ENCODE peak calls at places on chromosomes 7 and 10, in seven cellular contexts. X, T, D, P, J, Z and V are unnamed samples.

GRCh38 chr7:70647801-70648491 is 484.0 kb upstream of the GALNT17 start:
- DNase-seq in D (no peak), J (no peak), X (no peak), Z (no peak), P (no peak), T (no peak), V (no peak)

GRCh38 chr10:133465191-133465949 is 11.6 kb downstream of the SCART1 start:
- DNase-seq in J (no peak), T (no peak), Z (no peak), X (no peak), D (no peak), P (no peak), V (no peak)

GRCh38 chr10:48459270-48460147 is 145.4 kb downstream of the ARHGAP22 start:
- DNase-seq in T (no peak), Z (no peak), P (peak; percentile 71), X (no peak), D (peak; percentile 8), J (no peak), V (no peak)

GRCh38 chr10:132197271-132198067 is 10.7 kb downstream of the DPYSL4 start:
- DNase-seq in D (no peak), T (no peak), J (no peak), P (peak; percentile 58), X (no peak), Z (no peak), V (no peak)

GRCh38 chr7:4268040-4268965 is 413.8 kb upstream of the FOXK1 start:
- DNase-seq in X (no peak), Z (no peak), D (no peak), T (no peak), P (peak; percentile 33), J (no peak), V (no peak)

GRCh38 chr7:135111379-135111778 is 36.5 kb upstream of the TMEM140 start:
- DNase-seq in P (no peak), Z (peak; percentile 49), D (no peak), T (no peak), X (no peak), J (peak; percentile 4), V (no peak)

GRCh38 chr10:101834341-101834740 is 9.3 kb downstream of the KCNIP2 start:
- DNase-seq in X (no peak), D (peak; percentile 20), J (no peak), Z (no peak), P (peak; percentile 87), T (no peak), V (no peak)

GRCh38 chr10:78292250-78292986 is 258.8 kb downstream of the RPS24 start:
- DNase-seq in X (no peak), T (no peak), P (peak; percentile 61), J (no peak), Z (no peak), D (no peak), V (no peak)

GRCh38 chr7:83060218-83060617 is 102.5 kb downstream of the PCLO start:
- DNase-seq in X (no peak), P (no peak), D (peak; percentile 21), J (no peak), T (peak; percentile 4), Z (no peak), V (no peak)

GRCh38 chr10:111344804-111345203 is 268.0 kb downstream of the ADRA2A start:
- DNase-seq in Z (no peak), J (no peak), P (no peak), X (no peak), D (no peak), T (no peak), V (no peak)

GRCh38 chr7:156473476-156474240 is 166.9 kb upstream of the RNF32 start:
- DNase-seq in D (peak; percentile 49), T (no peak), X (no peak), Z (peak; percentile 14), P (no peak), J (peak; percentile 58), V (no peak)

GRCh38 chr7:137952406-137952805 is 49.5 kb downstream of the CREB3L2 start:
- DNase-seq in Z (no peak), T (no peak), X (no peak), D (no peak), J (no peak), P (no peak), V (no peak)

GRCh38 chr7:151626422-151627115 is 106.9 kb upstream of the RHEB start:
- DNase-seq in X (peak; percentile 46), J (peak; percentile 35), T (peak; percentile 34), D (peak; percentile 73), P (no peak), Z (peak; percentile 29), V (no peak)

DNA sequence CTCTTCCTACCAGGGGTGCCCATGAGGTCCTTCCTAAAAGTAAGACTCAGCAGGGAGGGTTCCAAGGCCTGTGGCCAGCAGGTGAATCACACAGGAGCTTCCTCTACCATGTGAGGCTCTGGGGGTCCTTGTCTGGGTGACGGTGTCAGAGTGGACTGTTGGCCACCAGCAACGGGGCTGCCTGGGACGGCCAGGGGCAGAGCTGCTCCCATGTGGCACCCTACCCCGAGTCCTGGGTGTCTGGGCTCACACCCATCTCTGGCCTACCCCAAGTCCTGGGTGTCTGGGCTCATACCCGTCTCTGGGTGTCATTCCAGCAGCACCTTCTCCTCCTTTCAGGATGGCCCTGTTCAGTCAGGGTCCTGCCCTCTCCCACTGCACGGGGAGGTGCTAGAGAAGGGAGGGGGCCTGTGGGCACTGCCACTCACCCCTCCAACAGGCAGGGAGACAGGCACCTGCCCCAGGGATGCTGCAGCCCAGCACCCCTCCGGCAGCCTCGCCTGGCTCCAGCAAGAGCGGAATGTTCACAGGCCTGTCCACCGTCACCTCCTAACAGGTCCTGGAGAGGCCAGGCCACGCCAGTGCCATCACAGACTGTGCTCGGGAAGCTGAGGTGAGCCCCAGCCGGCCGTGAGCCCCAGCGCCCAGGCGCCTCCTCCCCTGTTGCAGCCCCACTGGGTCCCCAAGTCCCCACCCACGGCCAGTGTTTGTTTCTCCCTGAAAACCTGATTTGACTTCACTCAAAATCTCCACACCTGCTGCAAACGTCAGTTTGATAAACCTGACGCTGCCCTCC is 143.7 kb downstream of the PTPRN2 start:
- DNase-seq in P (no peak), J (no peak), Z (no peak), X (no peak), T (no peak), D (no peak), V (no peak)
- H3K27ac ChIP-seq in P (no peak overlapping the region), J (no peak overlapping the region), Z (no peak overlapping the region), X (no peak overlapping the region), T (no peak overlapping the region), D (no peak overlapping the region), V (no peak overlapping the region)

DNA sequence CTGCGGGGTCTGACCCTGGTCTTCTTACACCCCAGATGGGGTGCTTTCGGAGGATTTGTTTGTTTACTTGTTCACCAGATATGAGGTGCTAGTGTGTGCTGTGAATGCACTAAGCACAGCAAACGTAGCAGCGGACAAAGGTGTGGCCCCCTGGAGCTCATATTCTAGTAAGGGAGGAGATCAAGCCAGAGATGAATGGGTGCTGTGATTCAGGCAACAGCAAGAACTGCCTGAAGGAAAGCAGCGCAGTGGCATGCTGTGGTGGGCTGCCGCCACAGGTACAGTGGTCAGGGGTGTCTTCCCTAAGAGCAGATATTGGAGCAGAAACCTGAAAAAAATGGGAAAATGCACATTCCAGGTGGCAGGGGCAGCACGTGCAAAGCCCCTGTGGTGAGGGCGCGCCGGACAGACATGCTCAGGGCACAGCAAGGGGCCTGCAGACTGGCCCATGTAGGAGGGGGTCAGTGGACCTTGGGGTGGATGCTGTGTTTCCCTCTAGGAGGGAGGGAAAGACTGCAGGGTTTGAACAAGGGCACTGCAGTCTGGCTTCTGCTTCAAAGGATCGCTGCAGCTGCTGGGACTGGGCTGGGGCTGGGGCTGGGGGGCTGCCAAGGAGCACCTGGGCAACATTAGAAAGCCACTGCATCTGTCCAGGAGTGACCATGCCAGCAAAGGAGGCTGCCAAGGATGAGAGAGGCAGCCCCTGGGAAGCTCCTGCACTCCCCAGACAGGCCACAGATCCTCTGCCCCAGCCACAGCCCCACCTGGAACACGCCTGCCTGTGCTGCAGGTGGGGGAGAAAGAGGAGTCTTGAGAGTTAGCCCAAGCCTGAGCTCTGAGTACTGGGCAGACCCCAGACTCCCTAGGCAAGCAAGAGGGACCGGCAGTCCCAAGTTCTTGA is 922 bp upstream of the DEPP1 start:
- DNase-seq in D (peak; percentile 57), T (no peak), Z (no peak), J (no peak), P (peak; percentile 69), X (no peak), V (peak; percentile 24)
- H3K4me1 ChIP-seq in D (peaks cover 83% of the 10 kb centered on the region), T (peaks cover 84% of the 10 kb centered on the region), Z (peaks cover 60% of the 10 kb centered on the region), J (peaks cover 42% of the 10 kb centered on the region), P (peaks cover 74% of the 10 kb centered on the region), X (peaks cover 73% of the 10 kb centered on the region), V (peaks cover 20% of the 10 kb centered on the region)

GRCh38 chr7:128217030-128217805 is 23.9 kb upstream of the LEP start:
- DNase-seq in X (no peak), P (peak; percentile 87), T (no peak), Z (peak; percentile 84), J (peak; percentile 91), D (no peak), V (no peak)
- H3K36me3 ChIP-seq in X (no peaks in the 10 kb centered on the region), P (no peaks in the 10 kb centered on the region), T (no peaks in the 10 kb centered on the region), Z (no peaks in the 10 kb centered on the region), J (no peaks in the 10 kb centered on the region), D (no peaks in the 10 kb centered on the region), V (no peaks in the 10 kb centered on the region)

DNA sequence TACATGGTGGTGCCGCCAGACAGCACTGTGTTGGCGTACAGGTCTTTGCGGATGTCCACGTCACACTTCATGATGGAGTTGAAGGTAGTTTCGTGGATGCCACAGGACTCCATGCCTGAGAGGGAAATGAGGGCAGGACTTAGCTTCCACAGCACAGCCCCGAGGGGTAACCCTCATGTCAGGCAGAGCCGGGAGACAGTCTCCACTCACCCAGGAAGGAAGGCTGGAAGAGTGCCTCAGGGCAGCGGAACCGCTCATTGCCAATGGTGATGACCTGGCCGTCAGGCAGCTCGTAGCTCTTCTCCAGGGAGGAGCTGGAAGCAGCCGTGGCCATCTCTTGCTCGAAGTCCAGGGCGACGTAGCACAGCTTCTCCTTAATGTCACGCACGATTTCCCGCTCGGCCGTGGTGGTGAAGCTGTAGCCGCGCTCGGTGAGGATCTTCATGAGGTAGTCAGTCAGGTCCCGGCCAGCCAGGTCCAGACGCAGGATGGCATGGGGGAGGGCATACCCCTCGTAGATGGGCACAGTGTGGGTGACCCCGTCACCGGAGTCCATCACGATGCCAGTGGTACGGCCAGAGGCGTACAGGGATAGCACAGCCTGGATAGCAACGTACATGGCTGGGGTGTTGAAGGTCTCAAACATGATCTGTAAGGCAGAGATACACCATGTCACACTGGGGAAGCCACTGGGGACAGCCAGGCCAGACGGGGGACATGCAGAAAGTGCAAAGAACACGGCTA is 104.6 kb upstream of the TNRC18 start:
- DNase-seq in Z (peak; percentile 53), D (peak; percentile 59), J (peak; percentile 51), T (peak; percentile 45), X (no peak), P (peak; percentile 87), V (peak; percentile 36)
- H3K27ac ChIP-seq in Z (peak overlapping the region; percentile 100), D (peak overlapping the region; percentile 100), J (peak overlapping the region; percentile 78), T (peak overlapping the region; percentile 100), X (peak overlapping the region; percentile 96), P (peak overlapping the region; percentile 100), V (peak overlapping the region; percentile 100)